ENCODE peak calls at places on chromosomes 4 and X, in four cellular contexts. F, P, V and E are unnamed samples.

GRCh38 chr4:69497081-69497480 is 1.4 kb upstream of the UGT2B4 start:
- DNase-seq in F (no peak), P (no peak), V (no peak), E (no peak)

GRCh38 chrX:49072712-49073095 is 1.1 kb downstream of the PRAF2 start:
- DNase-seq in F (no peak), P (no peak), V (no peak), E (no peak)

GRCh38 chr4:15740764-15741404 is 37.2 kb upstream of the CD38 start:
- DNase-seq in F (no peak), V (no peak), P (no peak), E (peak; percentile 77)

GRCh38 chr4:140675599-140676231 is 80.5 kb downstream of the TBC1D9 start:
- DNase-seq in P (no peak), V (no peak), F (no peak), E (no peak)

GRCh38 chrX:19152762-19153161 is 30.5 kb upstream of the ADGRG2 start:
- DNase-seq in P (no peak), F (no peak), V (no peak), E (no peak)

GRCh38 chrX:150348365-150348764 is 14.8 kb upstream of the MAMLD1 start:
- DNase-seq in P (peak; percentile 71), V (no peak), F (no peak), E (no peak)

GRCh38 chr4:144343143-144343755 is 202.7 kb upstream of the GYPA start:
- DNase-seq in F (no peak), P (no peak), V (no peak), E (no peak)

GRCh38 chr4:55491486-55491885 is 55.2 kb downstream of the CLOCK start:
- DNase-seq in F (no peak), P (no peak), V (no peak), E (no peak)

GRCh38 chrX:47556045-47556623 is 4.9 kb upstream of the ARAF start:
- DNase-seq in P (peak; percentile 79), V (peak; percentile 68), F (peak; percentile 67), E (no peak)

GRCh38 chrX:153911798-153912197 is 7.3 kb downstream of the AVPR2 start:
- DNase-seq in F (no peak), P (no peak), V (no peak), E (no peak)

DNA sequence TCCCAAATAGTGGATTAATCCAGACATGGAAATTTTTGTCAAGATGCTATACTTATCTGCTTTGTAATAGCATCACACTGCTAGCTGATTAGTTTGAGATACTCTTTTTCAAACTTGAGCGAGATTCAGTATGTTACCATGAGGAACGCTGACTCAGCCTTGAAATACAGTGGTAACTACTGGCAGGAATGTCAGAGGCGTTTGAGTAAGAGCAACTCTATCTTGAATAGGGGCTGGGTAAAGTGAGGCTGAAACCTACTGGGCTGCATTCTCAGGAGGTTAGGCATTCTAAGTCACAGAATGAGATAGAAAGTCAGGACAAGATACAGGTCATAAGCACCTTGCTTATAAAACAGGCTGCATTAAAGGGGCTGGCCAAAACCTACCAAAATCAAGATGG is 2519.6 kb downstream of the ARAP2 start:
- DNase-seq in V (no peak), P (no peak), F (no peak), E (no peak)
- TF ChIP-seq CREM in V (no peak), P (no peak), F (no peak), E (no peak)

GRCh38 chrX:69138512-69138911 is 26.7 kb downstream of the PJA1 start:
- DNase-seq in P (no peak), F (no peak), V (no peak), E (no peak)
- TF ChIP-seq CREM in P (no peak), F (no peak), V (no peak), E (no peak)

GRCh38 chr4:142900622-142901021 is 54.5 kb upstream of the INPP4B start:
- DNase-seq in F (no peak), V (no peak), P (no peak), E (no peak)

GRCh38 chr4:142901166-142901662 is 55.1 kb upstream of the INPP4B start:
- DNase-seq in V (no peak), P (no peak), F (no peak), E (no peak)
- TF ChIP-seq CREM in V (no peak), P (no peak), F (no peak), E (no peak)

DNA sequence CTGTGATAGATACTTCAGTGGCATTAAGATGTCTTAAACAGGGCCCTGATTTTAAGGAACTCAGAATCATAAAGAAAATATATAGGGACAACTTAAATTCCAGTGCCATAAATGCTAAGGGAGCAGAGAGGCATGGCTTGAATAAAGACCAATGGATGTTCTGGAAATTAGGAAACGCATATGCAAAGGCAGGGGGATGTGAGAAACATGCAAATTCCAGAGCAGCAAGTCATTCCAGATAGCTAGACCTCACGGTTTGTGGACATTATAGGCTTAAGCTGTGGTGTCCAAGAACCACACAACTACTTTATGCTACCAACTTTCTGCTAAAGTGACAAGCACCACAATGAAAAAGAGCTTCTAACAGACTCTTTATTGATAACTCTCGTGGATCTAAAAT is 132.6 kb upstream of the ANK2 start:
- DNase-seq in F (no peak), P (no peak), V (no peak), E (no peak)
- TF ChIP-seq CREM in F (no peak), P (no peak), V (no peak), E (no peak)